ENCODE peak calls at places on chromosomes 16 and 17, in four cellular contexts. F, A, C and M are unnamed samples.

GRCh38 chr16:66924527-66925321 is 611 bp downstream of the RRAD start:
- DNase-seq in C (no peak), F (peak), A (peak), M (peak)

GRCh38 chr16:78277374-78277773 is 177.9 kb downstream of the WWOX start:
- DNase-seq in A (no peak), F (no peak), C (no peak), M (no peak)

GRCh38 chr17:32541640-32542039 is 54.8 kb downstream of the CDK5R1 start:
- DNase-seq in A (no peak), C (no peak), F (no peak), M (no peak)

GRCh38 chr16:75080205-75081029 is 36.2 kb downstream of the LDHD start:
- DNase-seq in F (no peak), C (no peak), A (no peak), M (peak)

GRCh38 chr17:44071198-44071520 is 624 bp downstream of the G6PC3 start:
- DNase-seq in A (no peak), C (peak), F (no peak), M (no peak)

GRCh38 chr16:49462356-49462988 is 88.9 kb downstream of the C16orf78 start:
- DNase-seq in C (no peak), F (no peak), A (no peak), M (no peak)

GRCh38 chr16:4690946-4691665 is 2.3 kb upstream of the NUDT16L1 start:
- DNase-seq in A (no peak), F (no peak), C (no peak), M (no peak)

GRCh38 chr16:86444274-86445060 is 65.9 kb upstream of the FOXF1 start:
- DNase-seq in C (no peak), F (no peak), A (no peak), M (no peak)

GRCh38 chr16:70715860-70716357 is 30.1 kb upstream of the MTSS2 start:
- DNase-seq in F (no peak), A (no peak), C (no peak), M (peak)

GRCh38 chr17:67639555-67639954 is 78.2 kb upstream of the NOL11 start:
- DNase-seq in F (no peak), A (no peak), C (no peak), M (no peak)

GRCh38 chr16:9053006-9053601 is 38.3 kb upstream of the HAPSTR1 start:
- DNase-seq in F (peak), A (no peak), C (no peak), M (peak)

GRCh38 chr17:45123930-45124796 is 8.2 kb downstream of the PLCD3 start:
- DNase-seq in F (peak), A (no peak), C (no peak), M (peak)

GRCh38 chr17:2723505-2723996 is 12.0 kb upstream of the CLUH start:
- DNase-seq in F (peak), C (no peak), A (no peak), M (peak)

GRCh38 chr16:45454-45853 is 8.0 kb downstream of the POLR3K start:
- DNase-seq in F (no peak), C (no peak), A (no peak), M (no peak)

GRCh38 chr17:51161541-51161940 is 4.7 kb upstream of the NME2 start:
- DNase-seq in F (no peak), A (no peak), C (no peak), M (no peak)

GRCh38 chr17:78337244-78338109 is 22.4 kb downstream of the SOCS3 start:
- DNase-seq in C (no peak), A (no peak), F (no peak), M (peak)

GRCh38 chr17:28570716-28571254 is 539 bp downstream of the PIGS start:
- DNase-seq in F (peak), C (peak), A (no peak), M (peak)

GRCh38 chr17:81717766-81718089 is 5.6 kb downstream of the SLC25A10 start:
- DNase-seq in F (no peak), A (no peak), C (no peak), M (no peak)